ENCODE peak calls at places on chromosomes 1 and 21, in ten cellular contexts. T, M, F, O, K, P, R, Y, D and A are unnamed samples.

GRCh38 chr1:29415861-29416260 is 179.5 kb downstream of the PTPRU start:
- DNase-seq in T (no peak), M (no peak), F (no peak), O (no peak), K (no peak), P (no peak), R (no peak), Y (no peak), D (no peak), A (no peak)

GRCh38 chr1:86082183-86082582 is 74.4 kb downstream of the COL24A1 start:
- DNase-seq in T (no peak), M (no peak), F (no peak), O (no peak), K (no peak), P (no peak), R (no peak), Y (no peak), D (no peak), A (no peak)

GRCh38 chr1:65725064-65725463 is 67.6 kb upstream of the PDE4B start:
- DNase-seq in T (no peak), M (no peak), F (no peak), O (no peak), K (no peak), P (no peak), R (no peak), Y (no peak), D (no peak), A (no peak)

GRCh38 chr1:220881918-220882891 is 3.0 kb downstream of the HLX start:
- DNase-seq in T (peak; percentile 96), M (no peak), F (no peak), O (no peak), K (no peak), P (no peak), R (no peak), Y (peak; percentile 65), D (peak; percentile 86), A (peak; percentile 34)

GRCh38 chr21:43332461-43332860 is 94.5 kb downstream of the SIK1 start:
- DNase-seq in T (no peak), M (no peak), F (no peak), O (no peak), K (no peak), P (no peak), R (no peak), Y (no peak), D (no peak), A (no peak)

GRCh38 chr1:31488528-31488927 is 75.5 kb downstream of the SERINC2 start:
- DNase-seq in T (no peak), M (no peak), F (no peak), O (no peak), K (no peak), P (no peak), R (no peak), Y (no peak), D (no peak), A (no peak)

GRCh38 chr1:211192227-211192626 is 58.3 kb upstream of the KCNH1 start:
- DNase-seq in T (no peak), M (no peak), F (no peak), O (no peak), K (no peak), P (no peak), R (no peak), Y (no peak), D (no peak), A (no peak)

GRCh38 chr1:182357177-182357576 is 34.4 kb downstream of the GLUL start:
- DNase-seq in T (no peak), M (no peak), F (no peak), O (no peak), K (no peak), P (no peak), R (no peak), Y (no peak), D (no peak), A (no peak)

GRCh38 chr1:162882248-162882666 is 21.3 kb upstream of the CCDC190 start:
- DNase-seq in T (no peak), M (no peak), F (no peak), O (no peak), K (no peak), P (no peak), R (no peak), Y (no peak), D (no peak), A (no peak)

GRCh38 chr1:36565576-36566501 is 83.1 kb upstream of the CSF3R start:
- DNase-seq in T (peak; percentile 66), M (no peak), F (no peak), O (no peak), K (peak; percentile 34), P (no peak), R (no peak), Y (no peak), D (peak; percentile 24), A (no peak)

GRCh38 chr1:121483961-121484424 is 299.2 kb downstream of the SRGAP2C start:
- DNase-seq in T (no peak), M (no peak), F (no peak), O (no peak), K (no peak), P (no peak), R (no peak), Y (no peak), D (no peak), A (no peak)

GRCh38 chr1:13754003-13754402 is 54.0 kb downstream of the PRDM2 start:
- DNase-seq in T (no peak), M (no peak), F (no peak), O (no peak), K (no peak), P (no peak), R (no peak), Y (no peak), D (no peak), A (no peak)
- H3K4me1 ChIP-seq in T (no peaks in the 10 kb centered on the region), M (peaks cover 89% of the 10 kb centered on the region), F (peaks cover 90% of the 10 kb centered on the region), O (peaks cover 66% of the 10 kb centered on the region), K (peaks cover 51% of the 10 kb centered on the region), P (peaks cover 94% of the 10 kb centered on the region), R (peaks cover 10% of the 10 kb centered on the region), Y (peaks cover 64% of the 10 kb centered on the region), D (peaks cover 93% of the 10 kb centered on the region), A (peaks cover 23% of the 10 kb centered on the region)

DNA sequence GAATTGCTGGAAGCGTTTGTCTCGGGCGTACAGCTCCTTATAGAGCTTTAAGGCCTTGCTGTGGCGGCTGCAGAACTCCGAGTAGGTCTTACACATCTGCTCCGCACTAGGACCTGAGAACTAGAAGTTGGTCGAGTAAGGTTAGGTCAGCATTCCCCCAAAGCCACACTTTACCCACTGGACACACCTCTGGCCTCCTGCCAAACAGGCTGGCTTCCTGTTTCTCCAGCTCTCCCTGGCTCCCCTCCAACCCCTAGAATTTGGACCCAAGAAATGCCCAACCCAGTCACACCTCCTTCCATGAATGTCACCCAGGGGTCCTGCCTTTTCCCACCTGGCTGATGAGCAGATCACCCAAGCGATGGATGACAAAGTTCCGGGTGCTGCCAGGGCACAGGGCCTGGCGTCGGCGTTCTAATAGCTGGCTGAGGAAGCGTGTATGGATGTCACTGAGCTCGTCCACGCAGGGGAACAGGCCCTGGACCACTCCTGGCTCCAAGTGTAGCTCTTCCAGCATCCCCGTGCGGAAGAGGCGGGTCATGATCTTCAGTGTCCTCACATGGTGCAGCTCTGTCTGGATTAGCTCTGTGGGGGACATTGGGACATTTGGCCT is 15.6 kb downstream of the ARHGEF2 start:
- DNase-seq in T (no peak), M (no peak), F (peak; percentile 62), O (no peak), K (no peak), P (no peak), R (peak; percentile 46), Y (peak; percentile 76), D (no peak), A (peak; percentile 55)
- H3K36me3 ChIP-seq in T (peaks cover 91% of the 10 kb centered on the region), M (peaks cover 88% of the 10 kb centered on the region), F (peaks cover 99% of the 10 kb centered on the region), O (peaks cover 56% of the 10 kb centered on the region), K (peaks cover 99% of the 10 kb centered on the region), P (peaks cover 97% of the 10 kb centered on the region), R (peaks cover 33% of the 10 kb centered on the region), Y (peaks cover 89% of the 10 kb centered on the region), D (peaks cover 100% of the 10 kb centered on the region), A (peaks cover 13% of the 10 kb centered on the region)

GRCh38 chr1:27659497-27660299 is 12.3 kb downstream of the IFI6 start:
- DNase-seq in T (peak; percentile 96), M (peak; percentile 87), F (peak; percentile 94), O (peak; percentile 82), K (peak; percentile 97), P (peak; percentile 94), R (peak; percentile 73), Y (peak; percentile 96), D (peak; percentile 99), A (peak; percentile 97)
- H3K4me3 ChIP-seq in T (peak overlapping the region; percentile 73), M (peak overlapping the region; percentile 67), F (peak overlapping the region; percentile 70), O (peak overlapping the region; percentile 54), K (peak overlapping the region; percentile 65), P (peak overlapping the region; percentile 70), R (peak overlapping the region; percentile 36), Y (peak overlapping the region; percentile 69), D (peak overlapping the region; percentile 52), A (peak overlapping the region; percentile 48)

GRCh38 chr1:207833381-207833780 is 77.5 kb downstream of the CD34 start:
- DNase-seq in T (no peak), M (no peak), F (no peak), O (no peak), K (no peak), P (no peak), R (no peak), Y (no peak), D (no peak), A (no peak)

GRCh38 chr1:207832796-207833195 is 78.1 kb downstream of the CD34 start:
- DNase-seq in T (no peak), M (no peak), F (no peak), O (no peak), K (no peak), P (no peak), R (no peak), Y (no peak), D (no peak), A (no peak)

GRCh38 chr1:207830788-207831187 is 78.9 kb downstream of the CD46 start:
- DNase-seq in T (no peak), M (no peak), F (peak; percentile 65), O (no peak), K (peak; percentile 61), P (peak; percentile 70), R (no peak), Y (peak; percentile 84), D (no peak), A (no peak)

GRCh38 chr1:207829576-207829975 is 77.7 kb downstream of the CD46 start:
- DNase-seq in T (no peak), M (no peak), F (no peak), O (no peak), K (no peak), P (no peak), R (no peak), Y (no peak), D (no peak), A (no peak)

DNA sequence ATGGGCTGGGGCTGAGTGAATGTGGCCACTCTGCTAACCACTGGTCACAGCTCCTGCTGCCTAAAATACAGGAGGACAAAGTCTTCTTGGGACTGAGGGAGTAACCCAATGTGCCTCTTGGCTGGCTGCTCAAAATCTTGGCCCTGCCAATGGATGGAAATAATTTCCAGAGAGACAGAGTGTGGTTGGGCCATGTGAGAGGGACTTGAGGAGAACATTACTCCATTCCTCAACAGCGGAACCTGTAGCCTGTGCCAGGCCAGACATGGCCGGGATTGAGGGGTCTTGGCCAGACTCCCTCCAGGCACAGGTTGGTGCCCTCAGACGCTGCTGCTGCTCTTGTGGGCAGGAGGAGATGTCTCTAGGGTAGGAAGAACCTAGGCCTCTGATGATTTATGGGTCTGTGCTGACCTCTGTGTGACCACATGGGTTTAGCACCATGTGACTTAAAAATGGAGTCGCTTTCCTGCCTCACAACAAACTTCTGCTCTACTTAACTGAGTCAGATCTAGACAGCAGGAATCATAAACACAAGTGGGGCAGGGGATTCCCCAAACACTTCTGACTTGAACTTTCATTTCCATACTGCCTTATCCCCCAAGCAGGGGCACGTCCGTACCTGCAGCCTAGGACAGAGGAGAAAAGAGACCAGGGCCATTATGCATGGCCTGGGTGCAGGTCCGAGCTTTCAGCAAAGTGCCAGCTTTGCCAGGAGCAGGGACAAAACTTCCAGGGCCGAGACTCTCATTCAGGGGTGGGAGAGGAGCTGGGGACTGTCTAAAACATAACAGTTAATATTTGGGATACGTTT is 79.2 kb downstream of the CD34 start:
- DNase-seq in T (no peak), M (no peak), F (no peak), O (peak; percentile 37), K (no peak), P (no peak), R (peak; percentile 47), Y (no peak), D (no peak), A (no peak)
- H3K4me1 ChIP-seq in T (no peaks in the 10 kb centered on the region), M (peaks cover 47% of the 10 kb centered on the region), F (peaks cover 90% of the 10 kb centered on the region), O (peaks cover 73% of the 10 kb centered on the region), K (peaks cover 65% of the 10 kb centered on the region), P (peaks cover 100% of the 10 kb centered on the region), R (peaks cover 17% of the 10 kb centered on the region), Y (peaks cover 91% of the 10 kb centered on the region), D (peaks cover 100% of the 10 kb centered on the region), A (peaks cover 18% of the 10 kb centered on the region)